ENCODE peak calls at places on chromosomes 13 and 19, in eight cellular contexts. B is adrenal gland, M is ascending aorta, D is spleen, Q is PC-9, K is OCI-LY7, O is RWPE2, S is HCT116. A is an unnamed sample.

GRCh38 chr19:5678071-5678682 is 2.1 kb downstream of the MICOS13 start:
- DNase-seq in D (no peak), K (no peak), O (no peak), S (no peak), M (no peak), Q (no peak), B (peak; percentile 22), A (no peak)

GRCh38 chr13:29884671-29885424 is 34.4 kb upstream of the UBL3 start:
- DNase-seq in K (no peak), O (no peak), B (no peak), Q (no peak), M (no peak), D (no peak), S (no peak), A (no peak)

GRCh38 chr19:11279505-11280236 is 16.3 kb upstream of the TSPAN16 start:
- DNase-seq in B (no peak), D (no peak), K (peak; percentile 28), S (no peak), O (no peak), M (no peak), Q (no peak), A (no peak)

GRCh38 chr13:39263033-39263432 is 224.8 kb downstream of the NHLRC3 start:
- DNase-seq in K (peak; percentile 44), B (peak; percentile 35), D (no peak), S (peak; percentile 24), Q (peak; percentile 2), M (peak; percentile 67), O (no peak), A (no peak)

GRCh38 chr19:16957151-16957662 is 68.4 kb downstream of the F2RL3 start:
- DNase-seq in S (no peak), M (no peak), D (no peak), B (no peak), K (no peak), O (no peak), Q (peak; percentile 71), A (no peak)

GRCh38 chr13:99269627-99270252 is 11.6 kb upstream of the GPR18 start:
- DNase-seq in D (no peak), O (no peak), M (no peak), Q (no peak), B (peak; percentile 35), S (peak; percentile 38), K (peak; percentile 55), A (no peak)

GRCh38 chr13:44932850-44933251 is 56.4 kb downstream of the NUFIP1 start:
- DNase-seq in K (no peak), B (peak; percentile 56), O (no peak), M (no peak), D (no peak), S (no peak), Q (no peak), A (no peak)

GRCh38 chr19:6707011-6707657 is 13.3 kb downstream of the C3 start:
- DNase-seq in M (no peak), O (no peak), B (no peak), S (no peak), D (peak; percentile 54), Q (no peak), K (no peak), A (no peak)

DNA sequence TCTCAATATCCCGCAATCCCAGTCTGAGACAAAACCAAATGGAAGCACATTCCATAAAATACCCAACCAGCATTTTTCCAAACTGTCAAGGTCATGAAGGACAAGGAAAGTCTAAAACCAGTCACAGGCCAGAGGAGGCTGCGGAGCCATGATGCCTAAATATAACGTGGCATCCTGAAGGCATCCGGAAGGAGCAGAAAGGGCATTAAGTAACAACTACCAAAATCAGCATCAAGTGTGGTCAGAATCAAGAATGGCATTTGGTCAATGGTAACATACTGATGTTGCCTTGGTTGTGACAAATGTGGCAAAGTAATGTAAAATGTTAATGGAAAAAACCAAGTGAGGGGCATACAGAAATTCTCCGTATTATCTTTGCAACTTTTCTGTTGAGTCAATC is 3.5 kb upstream of the ATF5 start:
- DNase-seq in Q (no peak), S (no peak), D (no peak), O (no peak), B (no peak), M (no peak), K (no peak), A (no peak)
- H3K36me3 ChIP-seq in Q (peaks cover 30% of the 10 kb centered on the region), S (peaks cover 43% of the 10 kb centered on the region), D (peaks cover 39% of the 10 kb centered on the region), O (peaks cover 63% of the 10 kb centered on the region), B (no peaks in the 10 kb centered on the region), M (peaks cover 49% of the 10 kb centered on the region), K (peaks cover 89% of the 10 kb centered on the region), A (peaks cover 17% of the 10 kb centered on the region)

DNA sequence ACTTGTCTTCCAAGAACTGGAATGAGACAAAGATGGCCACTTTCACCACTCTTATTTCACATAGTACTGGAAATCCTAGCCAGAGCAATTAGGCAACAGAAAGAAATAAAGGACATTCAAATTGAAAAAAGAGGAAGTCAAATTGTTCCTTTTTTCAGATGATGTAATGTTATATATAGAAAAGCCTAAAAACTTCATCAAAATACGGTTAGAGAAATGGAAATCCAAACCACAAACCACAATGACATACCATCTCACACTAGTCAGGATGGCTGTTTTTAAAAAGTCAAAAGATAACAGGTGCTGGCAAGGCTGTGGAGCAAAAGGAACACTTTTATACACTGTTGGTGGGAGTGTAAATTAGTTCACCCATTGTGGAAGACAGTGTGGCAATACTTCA is 113.3 kb upstream of the SPRY2 start:
- DNase-seq in Q (no peak), O (no peak), K (peak; percentile 64), B (no peak), M (no peak), S (no peak), D (no peak), A (no peak)
- H3K4me3 ChIP-seq in Q (no peak overlapping the region), O (no peak overlapping the region), K (peak overlapping the region; percentile 8), B (no peak overlapping the region), M (no peak overlapping the region), S (no peak overlapping the region), D (no peak overlapping the region), A (no peak overlapping the region)

GRCh38 chr19:34994286-34994642 is 5.9 kb upstream of the GRAMD1A start:
- DNase-seq in K (no peak), B (no peak), Q (no peak), O (no peak), D (peak; percentile 71), S (no peak), M (no peak), A (no peak)
- H3K36me3 ChIP-seq in K (no peaks in the 10 kb centered on the region), B (no peaks in the 10 kb centered on the region), Q (no peaks in the 10 kb centered on the region), O (no peaks in the 10 kb centered on the region), D (no peaks in the 10 kb centered on the region), S (no peaks in the 10 kb centered on the region), M (no peaks in the 10 kb centered on the region), A (no peaks in the 10 kb centered on the region)

DNA sequence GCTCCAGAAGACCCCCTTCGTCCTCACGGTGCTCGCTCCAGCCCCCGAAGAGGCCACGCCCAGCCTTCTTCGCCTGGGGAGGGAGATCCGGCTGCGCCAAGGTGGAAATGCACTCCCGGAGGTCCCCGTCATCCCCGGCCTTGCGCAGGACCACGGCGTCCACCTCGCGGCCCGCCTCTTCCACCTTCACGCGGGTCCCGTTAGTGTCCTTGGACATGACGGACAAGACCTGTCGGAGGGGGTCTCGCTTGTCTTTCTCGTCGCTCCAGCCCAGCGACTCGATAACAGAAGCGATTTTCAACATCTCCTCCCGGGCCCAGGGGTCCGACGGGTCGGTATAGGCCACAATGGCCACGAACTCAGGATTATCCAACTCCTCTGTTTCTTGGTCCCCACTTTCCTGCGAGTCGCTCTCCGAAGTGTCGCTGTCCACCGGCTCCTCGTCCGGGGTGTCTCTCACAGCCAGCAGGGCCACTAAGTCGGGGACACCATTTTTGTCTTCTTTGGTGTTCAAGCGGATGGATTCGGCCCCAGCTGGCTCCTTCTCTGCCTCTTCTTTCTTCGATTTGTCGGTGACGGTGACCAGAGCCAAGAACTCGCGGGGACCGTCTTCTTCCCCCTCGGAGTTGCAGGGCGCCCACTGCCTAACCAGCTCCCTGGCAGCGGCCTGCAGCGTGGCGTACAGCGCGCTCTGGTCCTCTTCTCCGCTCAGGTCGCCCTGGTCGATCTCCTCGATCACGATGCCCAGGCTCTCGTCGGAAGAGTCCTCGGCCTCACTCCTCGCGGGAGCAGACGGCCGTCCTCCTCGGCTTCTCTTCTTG is 1.3 kb downstream of the PNMA8B start:
- DNase-seq in S (no peak), K (no peak), M (no peak), Q (no peak), D (no peak), B (no peak), O (peak; percentile 60), A (no peak)
- H3K4me3 ChIP-seq in S (no peak overlapping the region), K (peak overlapping the region; percentile 54), M (peak overlapping the region; percentile 65), Q (no peak overlapping the region), D (peak overlapping the region; percentile 37), B (no peak overlapping the region), O (no peak overlapping the region), A (no peak overlapping the region)

GRCh38 chr19:38726761-38727301 is 17.4 kb downstream of the CAPN12 start:
- DNase-seq in D (no peak), Q (no peak), S (no peak), O (no peak), M (no peak), K (no peak), B (peak; percentile 32), A (no peak)
- H3K36me3 ChIP-seq in D (peaks cover 91% of the 10 kb centered on the region), Q (peaks cover 41% of the 10 kb centered on the region), S (peaks cover 78% of the 10 kb centered on the region), O (peaks cover 82% of the 10 kb centered on the region), M (peaks cover 98% of the 10 kb centered on the region), K (peaks cover 55% of the 10 kb centered on the region), B (no peaks in the 10 kb centered on the region), A (peaks cover 80% of the 10 kb centered on the region)

GRCh38 chr19:47406711-47407416 is 12.5 kb downstream of the MEIS3 start:
- DNase-seq in M (no peak), S (no peak), D (no peak), B (peak; percentile 24), Q (no peak), K (no peak), O (no peak), A (no peak)
- H3K4me3 ChIP-seq in M (no peak overlapping the region), S (no peak overlapping the region), D (no peak overlapping the region), B (no peak overlapping the region), Q (no peak overlapping the region), K (no peak overlapping the region), O (no peak overlapping the region), A (no peak overlapping the region)

GRCh38 chr19:1948676-1949075 is 7.7 kb downstream of the CSNK1G2 start:
- DNase-seq in D (no peak), S (no peak), B (no peak), M (no peak), Q (no peak), O (no peak), K (no peak), A (no peak)
- H3K36me3 ChIP-seq in D (peaks cover 8% of the 10 kb centered on the region), S (peaks cover 6% of the 10 kb centered on the region), B (no peaks in the 10 kb centered on the region), M (peaks cover 14% of the 10 kb centered on the region), Q (no peaks in the 10 kb centered on the region), O (peaks cover 9% of the 10 kb centered on the region), K (peaks cover 39% of the 10 kb centered on the region), A (peaks cover 7% of the 10 kb centered on the region)